ENCODE peak calls at places on chromosomes 11 and 22, in seven cellular contexts. J is lung microvascular endothelial cell; L is NCI-H1694 treated with DMSO at 0.1 percent for 48 hours; G is iris pigment epithelial cell; V is HEK293T; C is HFFc6; B is CD8-positive, alpha-beta T cell. N is an unnamed sample.

GRCh38 chr11:43574949-43575915 is 105.3 kb upstream of the HSD17B12 start:
- DNase-seq in C (peak; percentile 55), V (peak; percentile 35), L (peak; percentile 17), B (no peak), J (no peak), G (peak; percentile 61), N (peak; percentile 91)

GRCh38 chr11:128603752-128604472 is 16.6 kb upstream of the ETS1 start:
- DNase-seq in B (no peak), J (no peak), G (no peak), L (no peak), C (no peak), V (no peak), N (peak; percentile 7)

GRCh38 chr22:39230261-39231196 is 14.3 kb downstream of the PDGFB start:
- DNase-seq in C (no peak), V (no peak), J (peak; percentile 71), G (no peak), L (no peak), B (no peak), N (no peak)

GRCh38 chr11:102201776-102202175 is 91.5 kb downstream of the YAP1 start:
- DNase-seq in J (no peak), L (no peak), V (no peak), C (no peak), G (no peak), B (no peak), N (no peak)

GRCh38 chr11:67090717-67091116 is 28.3 kb upstream of the KDM2A start:
- DNase-seq in V (no peak), G (no peak), B (no peak), C (no peak), J (no peak), L (no peak), N (no peak)

GRCh38 chr22:41883400-41883799 is 31.5 kb downstream of the SHISA8 start:
- DNase-seq in J (no peak), V (no peak), B (no peak), G (no peak), L (no peak), C (no peak), N (peak; percentile 67)

GRCh38 chr11:97968071-97968470 is 1052.7 kb upstream of the CNTN5 start:
- DNase-seq in C (no peak), L (no peak), G (no peak), V (no peak), J (no peak), B (no peak), N (no peak)

GRCh38 chr22:24823787-24824186 is 17.8 kb downstream of the SGSM1 start:
- DNase-seq in L (no peak), V (no peak), C (no peak), J (no peak), G (no peak), B (no peak), N (no peak)

GRCh38 chr22:37427128-37427710 is at the start of gene ELFN2:
- DNase-seq in L (no peak), C (no peak), G (peak; percentile 22), B (no peak), V (peak; percentile 54), J (peak; percentile 45), N (no peak)

GRCh38 chr22:24474221-24474620 is 20.9 kb upstream of the UPB1 start:
- DNase-seq in B (no peak), J (peak; percentile 38), L (no peak), G (peak; percentile 91), V (no peak), C (peak; percentile 89), N (peak; percentile 18)

GRCh38 chr11:131378931-131379330 is 8.5 kb downstream of the NTM start:
- DNase-seq in G (no peak), V (no peak), J (no peak), C (no peak), L (no peak), B (no peak), N (no peak)